ENCODE peak calls at places on chromosome 14, in seven cellular contexts. S is GM12878, O is H1, Q is HCT116, Y is SK-N-SH, T is HepG2, M is K562. A is an unnamed sample.

GRCh38 chr14:104063998-104064397 is 21.5 kb upstream of the ASPG start:
- DNase-seq in S (no peak), O (no peak), M (no peak), Q (no peak), T (no peak), Y (no peak), A (no peak)

GRCh38 chr14:35406090-35406489 is 1.5 kb upstream of the NFKBIA start:
- DNase-seq in M (no peak), S (no peak), Y (no peak), Q (no peak), O (no peak), T (no peak), A (no peak)

GRCh38 chr14:52189330-52189729 is 78.2 kb upstream of the PTGDR start:
- DNase-seq in Y (no peak), Q (no peak), O (no peak), S (no peak), T (no peak), M (no peak), A (no peak)

GRCh38 chr14:89509891-89510290 is 92.9 kb upstream of the FOXN3 start:
- DNase-seq in S (no peak), Y (no peak), Q (no peak), T (no peak), O (no peak), M (no peak), A (no peak)

GRCh38 chr14:75559451-75560187 is 18.8 kb upstream of the FLVCR2 start:
- DNase-seq in T (no peak), M (no peak), Y (no peak), S (no peak), O (no peak), Q (no peak), A (no peak)

GRCh38 chr14:73719361-73719760 is 5.2 kb upstream of the PNMA1 start:
- DNase-seq in Q (no peak), M (no peak), T (no peak), S (no peak), Y (no peak), O (no peak), A (no peak)

GRCh38 chr14:104141621-104142091 is 3.3 kb downstream of the KIF26A start:
- DNase-seq in S (no peak), O (no peak), T (no peak), Y (peak; percentile 10), Q (no peak), M (no peak), A (no peak)

GRCh38 chr14:69615471-69616407 is 4.3 kb downstream of the SUSD6 start:
- DNase-seq in T (no peak), S (peak; percentile 97), Q (no peak), M (no peak), O (no peak), Y (no peak), A (no peak)

GRCh38 chr14:51520087-51520486 is 131.6 kb upstream of the FRMD6 start:
- DNase-seq in S (no peak), Q (no peak), M (no peak), T (no peak), O (no peak), Y (no peak), A (no peak)

GRCh38 chr14:39469094-39469710 is 37.0 kb upstream of the FBXO33 start:
- DNase-seq in Q (no peak), T (peak; percentile 74), Y (no peak), O (peak; percentile 56), M (no peak), S (no peak), A (peak; percentile 8)

GRCh38 chr14:61560323-61560722 is 135.0 kb upstream of the HIF1A start:
- DNase-seq in Q (no peak), S (no peak), O (no peak), M (no peak), T (peak; percentile 65), Y (no peak), A (no peak)

GRCh38 chr14:104982548-104983230 is 2.9 kb upstream of the CLBA1 start:
- DNase-seq in Y (no peak), S (no peak), T (no peak), Q (no peak), O (no peak), M (no peak), A (no peak)

GRCh38 chr14:71672596-71672995 is 259.6 kb upstream of the RGS6 start:
- DNase-seq in M (no peak), Q (no peak), T (no peak), Y (no peak), S (no peak), O (no peak), A (no peak)

GRCh38 chr14:95360828-95361227 is 41.1 kb upstream of the CLMN start:
- DNase-seq in Y (no peak), M (no peak), O (no peak), S (no peak), Q (no peak), T (no peak), A (no peak)
- H3K27ac ChIP-seq in Y (no peak overlapping the region), M (no peak overlapping the region), O (no peak overlapping the region), S (no peak overlapping the region), Q (no peak overlapping the region), T (no peak overlapping the region), A (no peak overlapping the region)

DNA sequence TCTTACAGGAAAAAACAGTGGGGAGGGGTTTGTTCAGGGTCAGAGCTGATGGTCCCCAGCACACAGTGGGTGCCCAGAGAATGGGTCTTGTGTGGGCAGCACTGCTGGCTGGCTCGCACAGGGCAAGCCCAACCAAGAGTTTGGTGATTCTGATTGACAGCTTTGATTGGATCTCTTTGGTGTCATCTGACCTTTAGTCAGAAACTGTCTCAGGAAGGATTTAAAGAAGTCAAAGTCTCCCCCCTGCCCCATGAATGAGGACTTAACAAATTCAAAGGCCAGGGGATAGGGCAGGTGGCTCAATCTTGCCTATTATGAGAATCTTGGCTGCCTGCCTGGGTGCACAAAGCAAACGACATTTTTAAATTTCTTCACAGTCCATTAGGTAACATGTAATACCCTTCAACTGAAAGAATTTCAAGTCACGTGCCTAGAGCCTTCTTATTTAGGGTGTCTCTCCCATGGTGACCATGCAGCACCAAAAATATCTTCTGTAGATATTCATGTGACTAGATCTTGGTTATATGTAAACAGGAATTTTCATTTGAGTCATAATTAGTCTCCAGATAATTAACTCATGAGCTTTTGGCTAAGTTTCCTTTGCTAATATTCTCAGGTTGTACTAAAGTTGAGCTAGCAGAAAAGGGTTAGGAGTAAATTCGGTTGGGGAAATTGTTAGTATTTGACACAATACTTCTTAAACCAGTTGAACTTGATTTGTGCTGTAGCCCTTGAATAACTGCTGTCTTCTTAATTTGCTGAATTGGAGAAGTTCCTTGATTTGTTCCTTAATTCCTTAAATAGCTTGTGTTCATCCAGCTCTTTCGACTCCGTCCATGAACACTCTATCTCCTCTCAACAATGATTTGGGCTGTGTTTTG is 54.5 kb upstream of the HECTD1 start:
- DNase-seq in M (no peak), S (peak; percentile 37), Q (no peak), T (peak; percentile 100), O (no peak), Y (no peak), A (no peak)
- TF ChIP-seq SIN3A in M (no peak), S (no peak), Q (no peak), T (no peak), O (no peak), Y (no peak), A (no peak)

GRCh38 chr14:102184678-102185040 is 45.0 kb downstream of the WDR20 start:
- DNase-seq in M (no peak), S (no peak), O (no peak), T (no peak), Q (no peak), Y (no peak), A (no peak)
- H3K27ac ChIP-seq in M (no peak overlapping the region), S (no peak overlapping the region), O (no peak overlapping the region), T (peak overlapping the region; percentile 46), Q (no peak overlapping the region), Y (peak overlapping the region; percentile 88), A (no peak overlapping the region)

GRCh38 chr14:65073605-65074201 is 28.6 kb downstream of the MAX start:
- DNase-seq in Q (no peak), Y (no peak), S (no peak), T (peak; percentile 45), M (no peak), O (no peak), A (no peak)

GRCh38 chr14:65077318-65077717 is 25.0 kb downstream of the MAX start:
- DNase-seq in M (no peak), T (no peak), Q (no peak), Y (no peak), O (no peak), S (no peak), A (no peak)

GRCh38 chr14:65074449-65075155 is 27.7 kb downstream of the MAX start:
- DNase-seq in T (no peak), S (no peak), M (no peak), Y (no peak), O (no peak), Q (no peak), A (no peak)

GRCh38 chr14:65072937-65073336 is 29.4 kb downstream of the MAX start:
- DNase-seq in S (no peak), Q (no peak), M (no peak), T (no peak), O (no peak), Y (no peak), A (no peak)

GRCh38 chr14:65075628-65076325 is 26.5 kb downstream of the MAX start:
- DNase-seq in Q (no peak), S (no peak), T (no peak), Y (no peak), O (no peak), M (no peak), A (no peak)
- TF ChIP-seq SIN3A in Q (no peak), S (no peak), T (no peak), Y (no peak), O (no peak), M (no peak), A (no peak)

GRCh38 chr14:91144425-91145145 is 30.7 kb downstream of the DGLUCY start:
- DNase-seq in T (no peak), O (no peak), M (no peak), Y (no peak), S (no peak), Q (no peak), A (no peak)
- H3K27ac ChIP-seq in T (no peak overlapping the region), O (no peak overlapping the region), M (no peak overlapping the region), Y (no peak overlapping the region), S (no peak overlapping the region), Q (no peak overlapping the region), A (no peak overlapping the region)

A was measured in Panc1.